ENCODE peak calls at places on chromosomes 13 and 19, in six cellular contexts. Z is neuronal stem cell, F is mesenchymal stem cell, L is H9, J is H1, I is mesendoderm. S is an unnamed sample.

GRCh38 chr13:76830805-76831204 is 55.4 kb downstream of the KCTD12 start:
- DNase-seq in J (no peak), L (no peak), F (no peak), Z (no peak), I (no peak), S (no peak)

GRCh38 chr19:42175952-42176648 is 41.4 kb downstream of the DEDD2 start:
- DNase-seq in F (peak), I (peak), J (no peak), Z (no peak), L (peak), S (peak)

GRCh38 chr13:100738176-100738855 is 63.7 kb upstream of the TMTC4 start:
- DNase-seq in Z (no peak), J (peak), F (no peak), L (peak), I (peak), S (no peak)

GRCh38 chr19:13012690-13013608 is 17.7 kb downstream of the NFIX start:
- DNase-seq in I (peak), L (peak), Z (no peak), F (peak), J (no peak), S (peak)

GRCh38 chr13:79810671-79811070 is 329.7 kb downstream of the NDFIP2 start:
- DNase-seq in I (peak), F (peak), J (no peak), Z (no peak), L (no peak), S (peak)

GRCh38 chr19:12984683-12985048 is 10.6 kb upstream of the NFIX start:
- DNase-seq in J (no peak), F (no peak), I (no peak), L (peak), Z (no peak), S (no peak)

GRCh38 chr13:75479102-75479501 is 2.9 kb downstream of the TBC1D4 start:
- DNase-seq in J (no peak), I (no peak), F (no peak), L (no peak), Z (no peak), S (no peak)

GRCh38 chr13:78102121-78102677 is 183.6 kb upstream of the EDNRB start:
- DNase-seq in I (no peak), J (no peak), L (no peak), Z (no peak), F (peak), S (peak)

GRCh38 chr19:2194513-2195078 is 30.9 kb downstream of the DOT1L start:
- DNase-seq in J (no peak), L (no peak), I (no peak), F (no peak), Z (no peak), S (no peak)

GRCh38 chr13:26074706-26075105 is 22.9 kb upstream of the SHISA2 start:
- DNase-seq in Z (no peak), L (no peak), F (peak), I (peak), J (no peak), S (peak)

GRCh38 chr13:78319101-78319627 is 284.2 kb downstream of the POU4F1 start:
- DNase-seq in Z (no peak), J (no peak), I (no peak), L (no peak), F (no peak), S (no peak)

GRCh38 chr19:10713317-10713716 is 4.6 kb upstream of the DNM2 start:
- DNase-seq in J (no peak), F (no peak), Z (no peak), L (no peak), I (no peak), S (no peak)

GRCh38 chr19:30556230-30556711 is 184.1 kb downstream of the ZNF536 start:
- DNase-seq in L (peak), F (no peak), Z (no peak), I (peak), J (no peak), S (no peak)

GRCh38 chr19:18408053-18408476 is 10.6 kb upstream of the LRRC25 start:
- DNase-seq in I (peak), L (peak), F (no peak), Z (no peak), J (no peak), S (no peak)

GRCh38 chr19:12733907-12734214 is 623 bp downstream of the TRIR start:
- DNase-seq in L (no peak), F (no peak), J (no peak), I (no peak), Z (no peak), S (no peak)

GRCh38 chr19:39408392-39409206 is 2.0 kb downstream of the ZFP36 start:
- DNase-seq in F (peak), J (no peak), Z (no peak), L (no peak), I (no peak), S (peak)

GRCh38 chr19:39406656-39407393 is at the start of gene ZFP36:
- DNase-seq in L (peak), Z (no peak), J (no peak), F (peak), I (peak), S (peak)

GRCh38 chr19:39405930-39406655 is 554 bp upstream of the ZFP36 start:
- DNase-seq in L (peak), F (peak), I (no peak), Z (no peak), J (no peak), S (no peak)

GRCh38 chr19:39407644-39408391 is 1.2 kb downstream of the ZFP36 start:
- DNase-seq in Z (no peak), F (peak), I (no peak), L (no peak), J (no peak), S (no peak)

GRCh38 chr19:39407394-39407643 is 672 bp downstream of the ZFP36 start:
- DNase-seq in Z (no peak), J (no peak), F (no peak), L (no peak), I (no peak), S (no peak)
- H2AK5ac ChIP-seq in Z (peak), J (no peak), F (no peak), L (no peak), I (no peak), S (peak)

GRCh38 chr19:4664642-4665041 is 5.5 kb downstream of the MYDGF start:
- DNase-seq in I (no peak), J (no peak), L (no peak), Z (no peak), F (no peak), S (no peak)
- H3K18ac ChIP-seq in I (no peak), J (no peak), L (no peak), Z (no peak), F (no peak), S (no peak)

GRCh38 chr13:42367836-42368235 is 95.9 kb downstream of the AKAP11 start:
- DNase-seq in F (peak), I (no peak), L (no peak), J (no peak), Z (no peak), S (no peak)
- H2AK5ac ChIP-seq in F (no peak), I (no peak), L (no peak), J (no peak), Z (no peak), S (no peak)

GRCh38 chr19:55460670-55461258 is 678 bp downstream of the ISOC2 start:
- DNase-seq in F (peak), I (peak), L (peak), Z (peak), J (no peak), S (peak)
- H3K18ac ChIP-seq in F (peak), I (no peak), L (no peak), Z (peak), J (no peak), S (no peak)

DNA sequence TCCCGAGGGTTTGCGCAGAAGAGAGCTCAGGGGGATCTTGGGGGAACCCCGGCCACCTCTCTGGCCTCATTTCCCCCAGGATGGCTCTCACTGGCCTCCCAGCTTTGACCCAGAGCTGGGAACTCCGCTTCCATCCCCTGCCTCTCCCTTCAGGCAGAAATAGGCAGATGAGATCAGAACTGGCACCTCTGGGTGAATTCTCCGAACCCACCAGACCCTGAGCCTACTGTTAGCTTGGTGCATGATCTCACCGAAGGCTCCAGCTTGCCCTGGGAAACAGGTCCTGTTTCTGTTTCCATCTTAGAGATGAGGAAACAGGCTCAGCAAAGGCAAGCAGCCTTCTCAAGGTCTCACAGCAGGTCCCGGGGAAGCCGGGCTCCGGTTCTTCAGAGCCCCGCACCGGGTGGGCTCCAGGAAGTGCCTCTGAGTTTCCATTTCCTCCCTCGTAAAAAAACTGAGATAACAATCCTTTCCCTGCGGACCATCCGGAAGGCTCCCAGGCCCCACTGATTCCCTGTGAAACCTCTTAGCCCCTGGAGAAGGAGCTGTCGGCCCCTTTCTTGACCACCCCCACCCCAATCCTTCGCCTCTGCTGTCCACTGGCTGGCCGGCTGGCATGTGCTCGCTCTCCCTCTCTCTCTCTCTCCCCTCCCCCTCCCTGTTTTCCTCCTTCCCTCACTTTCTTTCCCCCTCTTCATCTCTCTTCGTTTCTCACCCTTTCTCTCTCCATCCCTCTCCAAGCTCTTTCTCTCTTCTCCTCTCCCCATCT is 2.1 kb downstream of the NECTIN2 start:
- DNase-seq in J (no peak), Z (peak), L (peak), I (peak), F (peak), S (peak)
- H2AK5ac ChIP-seq in J (no peak), Z (peak), L (no peak), I (peak), F (no peak), S (peak)

GRCh38 chr13:102597029-102598015 is 536 bp downstream of the TPP2 start:
- DNase-seq in J (no peak), F (peak), I (peak), Z (peak), L (no peak), S (peak)
- H3K18ac ChIP-seq in J (no peak), F (peak), I (peak), Z (peak), L (peak), S (peak)